ENCODE peak calls at places on chromosome 15, in nine cellular contexts. One of them, this sample, is unnamed.

GRCh38 chr15:62895905-62896316 is 146.6 kb upstream of the TPM1 start:
- DNase-seq in IMR-90: peak
- DNase-seq in right lobe of liver: no peak
- DNase-seq in transverse colon: no peak
- DNase-seq in testis: no peak
- DNase-seq in breast epithelium: no peak
- DNase-seq in ovary: no peak
- DNase-seq in body of pancreas: no peak
- DNase-seq in heart left ventricle: no peak
- DNase-seq in this sample: no peak

GRCh38 chr15:52308446-52309153 is 13.0 kb upstream of the MYO5C start:
- DNase-seq in IMR-90: no peak
- DNase-seq in right lobe of liver: no peak
- DNase-seq in transverse colon: no peak
- DNase-seq in testis: no peak
- DNase-seq in breast epithelium: no peak
- DNase-seq in ovary: no peak
- DNase-seq in body of pancreas: no peak
- DNase-seq in heart left ventricle: no peak
- DNase-seq in this sample: no peak

GRCh38 chr15:60520041-60520824 is 41.3 kb upstream of the ICE2 start:
- DNase-seq in IMR-90: peak
- DNase-seq in right lobe of liver: no peak
- DNase-seq in transverse colon: no peak
- DNase-seq in testis: no peak
- DNase-seq in breast epithelium: no peak
- DNase-seq in ovary: no peak
- DNase-seq in body of pancreas: no peak
- DNase-seq in heart left ventricle: no peak
- DNase-seq in this sample: no peak

GRCh38 chr15:43207024-43207423 is 13.8 kb downstream of the EPB42 start:
- DNase-seq in IMR-90: no peak
- DNase-seq in right lobe of liver: no peak
- DNase-seq in transverse colon: no peak
- DNase-seq in testis: no peak
- DNase-seq in breast epithelium: no peak
- DNase-seq in ovary: no peak
- DNase-seq in body of pancreas: no peak
- DNase-seq in heart left ventricle: no peak
- DNase-seq in this sample: peak

GRCh38 chr15:74787251-74788041 is 5.6 kb downstream of the CSK start:
- DNase-seq in IMR-90: peak
- DNase-seq in right lobe of liver: peak
- DNase-seq in transverse colon: peak
- DNase-seq in testis: peak
- DNase-seq in breast epithelium: no peak
- DNase-seq in ovary: no peak
- DNase-seq in body of pancreas: no peak
- DNase-seq in heart left ventricle: peak
- DNase-seq in this sample: peak

GRCh38 chr15:56557415-56557814 is 92.5 kb upstream of the MNS1 start:
- DNase-seq in IMR-90: no peak
- DNase-seq in right lobe of liver: no peak
- DNase-seq in transverse colon: no peak
- DNase-seq in testis: no peak
- DNase-seq in breast epithelium: no peak
- DNase-seq in ovary: no peak
- DNase-seq in body of pancreas: no peak
- DNase-seq in heart left ventricle: no peak
- DNase-seq in this sample: no peak

GRCh38 chr15:37206690-37207089 is 106.3 kb upstream of the MEIS2 start:
- DNase-seq in IMR-90: no peak
- DNase-seq in right lobe of liver: no peak
- DNase-seq in transverse colon: no peak
- DNase-seq in testis: no peak
- DNase-seq in breast epithelium: no peak
- DNase-seq in ovary: no peak
- DNase-seq in body of pancreas: no peak
- DNase-seq in heart left ventricle: no peak
- DNase-seq in this sample: no peak

GRCh38 chr15:90660195-90660995 is 56.8 kb upstream of the BLM start:
- DNase-seq in IMR-90: peak
- DNase-seq in right lobe of liver: peak
- DNase-seq in transverse colon: peak
- DNase-seq in testis: peak
- DNase-seq in breast epithelium: peak
- DNase-seq in ovary: no peak
- DNase-seq in body of pancreas: peak
- DNase-seq in heart left ventricle: peak
- DNase-seq in this sample: peak

GRCh38 chr15:40282144-40282869 is 557 bp downstream of the ANKRD63 start:
- DNase-seq in IMR-90: no peak
- DNase-seq in right lobe of liver: peak
- DNase-seq in transverse colon: peak
- DNase-seq in testis: peak
- DNase-seq in breast epithelium: no peak
- DNase-seq in ovary: no peak
- DNase-seq in body of pancreas: peak
- DNase-seq in heart left ventricle: no peak
- DNase-seq in this sample: no peak

GRCh38 chr15:38620851-38621594 is 56.4 kb upstream of the RASGRP1 start:
- DNase-seq in IMR-90: no peak
- DNase-seq in right lobe of liver: no peak
- DNase-seq in transverse colon: no peak
- DNase-seq in testis: no peak
- DNase-seq in breast epithelium: no peak
- DNase-seq in ovary: no peak
- DNase-seq in body of pancreas: no peak
- DNase-seq in heart left ventricle: no peak
- DNase-seq in this sample: no peak

GRCh38 chr15:64146520-64146884 is 5.0 kb upstream of the SNX22 start:
- DNase-seq in IMR-90: no peak
- DNase-seq in right lobe of liver: no peak
- DNase-seq in transverse colon: no peak
- DNase-seq in testis: no peak
- DNase-seq in breast epithelium: no peak
- DNase-seq in ovary: no peak
- DNase-seq in body of pancreas: no peak
- DNase-seq in heart left ventricle: no peak
- DNase-seq in this sample: no peak

GRCh38 chr15:62848631-62849050 is 193.9 kb upstream of the TPM1 start:
- DNase-seq in IMR-90: peak
- DNase-seq in right lobe of liver: no peak
- DNase-seq in transverse colon: no peak
- DNase-seq in testis: no peak
- DNase-seq in breast epithelium: no peak
- DNase-seq in ovary: no peak
- DNase-seq in body of pancreas: no peak
- DNase-seq in heart left ventricle: no peak
- DNase-seq in this sample: peak

GRCh38 chr15:90358124-90359033 is 6.3 kb downstream of the ZNF774 start:
- DNase-seq in IMR-90: peak
- DNase-seq in right lobe of liver: no peak
- DNase-seq in transverse colon: peak
- DNase-seq in testis: no peak
- DNase-seq in breast epithelium: no peak
- DNase-seq in ovary: no peak
- DNase-seq in body of pancreas: no peak
- DNase-seq in heart left ventricle: no peak
- DNase-seq in this sample: no peak

GRCh38 chr15:69647160-69647513 is 194.5 kb downstream of the RPLP1 start:
- DNase-seq in IMR-90: no peak
- DNase-seq in right lobe of liver: no peak
- DNase-seq in transverse colon: no peak
- DNase-seq in testis: no peak
- DNase-seq in breast epithelium: peak
- DNase-seq in ovary: no peak
- DNase-seq in body of pancreas: no peak
- DNase-seq in heart left ventricle: no peak
- DNase-seq in this sample: peak

GRCh38 chr15:82551646-82552247 is 11.5 kb upstream of the RPS17 start:
- DNase-seq in IMR-90: no peak
- DNase-seq in right lobe of liver: no peak
- DNase-seq in transverse colon: no peak
- DNase-seq in testis: no peak
- DNase-seq in breast epithelium: no peak
- DNase-seq in ovary: no peak
- DNase-seq in body of pancreas: no peak
- DNase-seq in heart left ventricle: no peak
- DNase-seq in this sample: no peak

GRCh38 chr15:69298697-69299441 is at the start of gene PAQR5:
- DNase-seq in IMR-90: no peak
- DNase-seq in right lobe of liver: peak
- DNase-seq in transverse colon: peak
- DNase-seq in testis: peak
- DNase-seq in breast epithelium: no peak
- DNase-seq in ovary: peak
- DNase-seq in body of pancreas: peak
- DNase-seq in heart left ventricle: no peak
- DNase-seq in this sample: no peak

GRCh38 chr15:67178569-67179210 is 75.8 kb downstream of the AAGAB start:
- DNase-seq in IMR-90: peak
- DNase-seq in right lobe of liver: no peak
- DNase-seq in transverse colon: no peak
- DNase-seq in testis: no peak
- DNase-seq in breast epithelium: no peak
- DNase-seq in ovary: peak
- DNase-seq in body of pancreas: no peak
- DNase-seq in heart left ventricle: no peak
- DNase-seq in this sample: no peak
- TF ChIP-seq POLR2A in IMR-90: no peak
- TF ChIP-seq POLR2A in right lobe of liver: no peak
- TF ChIP-seq POLR2A in transverse colon: no peak
- TF ChIP-seq POLR2A in testis: no peak
- TF ChIP-seq POLR2A in breast epithelium: no peak
- TF ChIP-seq POLR2A in ovary: no peak
- TF ChIP-seq POLR2A in body of pancreas: no peak
- TF ChIP-seq POLR2A in heart left ventricle: no peak
- TF ChIP-seq POLR2A in this sample: no peak

DNA sequence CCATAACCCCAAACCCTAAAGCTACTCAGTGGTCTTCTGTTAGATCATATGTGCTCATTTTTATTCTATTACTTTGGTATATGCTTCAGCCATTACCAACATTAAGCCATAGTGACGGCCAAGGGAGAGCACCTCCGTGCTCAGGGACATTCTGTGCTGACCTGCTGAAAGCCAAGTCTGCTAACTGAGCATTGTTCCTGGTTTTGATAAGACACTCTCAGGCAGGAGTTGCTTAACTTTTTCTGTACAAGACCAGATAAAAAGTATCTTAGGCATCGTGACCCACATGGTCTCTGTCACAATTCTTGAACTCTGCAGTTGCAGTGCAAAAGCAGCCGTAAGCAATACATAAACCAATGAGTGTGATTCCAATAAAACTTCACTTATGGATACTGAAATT is 100.6 kb downstream of the KLHL25 start:
- DNase-seq in IMR-90: no peak
- DNase-seq in right lobe of liver: no peak
- DNase-seq in transverse colon: no peak
- DNase-seq in testis: peak
- DNase-seq in breast epithelium: no peak
- DNase-seq in ovary: no peak
- DNase-seq in body of pancreas: no peak
- DNase-seq in heart left ventricle: no peak
- DNase-seq in this sample: no peak
- TF ChIP-seq POLR2A in IMR-90: no peak
- TF ChIP-seq POLR2A in right lobe of liver: no peak
- TF ChIP-seq POLR2A in transverse colon: no peak
- TF ChIP-seq POLR2A in testis: no peak
- TF ChIP-seq POLR2A in breast epithelium: no peak
- TF ChIP-seq POLR2A in ovary: no peak
- TF ChIP-seq POLR2A in body of pancreas: no peak
- TF ChIP-seq POLR2A in heart left ventricle: no peak
- TF ChIP-seq POLR2A in this sample: no peak

DNA sequence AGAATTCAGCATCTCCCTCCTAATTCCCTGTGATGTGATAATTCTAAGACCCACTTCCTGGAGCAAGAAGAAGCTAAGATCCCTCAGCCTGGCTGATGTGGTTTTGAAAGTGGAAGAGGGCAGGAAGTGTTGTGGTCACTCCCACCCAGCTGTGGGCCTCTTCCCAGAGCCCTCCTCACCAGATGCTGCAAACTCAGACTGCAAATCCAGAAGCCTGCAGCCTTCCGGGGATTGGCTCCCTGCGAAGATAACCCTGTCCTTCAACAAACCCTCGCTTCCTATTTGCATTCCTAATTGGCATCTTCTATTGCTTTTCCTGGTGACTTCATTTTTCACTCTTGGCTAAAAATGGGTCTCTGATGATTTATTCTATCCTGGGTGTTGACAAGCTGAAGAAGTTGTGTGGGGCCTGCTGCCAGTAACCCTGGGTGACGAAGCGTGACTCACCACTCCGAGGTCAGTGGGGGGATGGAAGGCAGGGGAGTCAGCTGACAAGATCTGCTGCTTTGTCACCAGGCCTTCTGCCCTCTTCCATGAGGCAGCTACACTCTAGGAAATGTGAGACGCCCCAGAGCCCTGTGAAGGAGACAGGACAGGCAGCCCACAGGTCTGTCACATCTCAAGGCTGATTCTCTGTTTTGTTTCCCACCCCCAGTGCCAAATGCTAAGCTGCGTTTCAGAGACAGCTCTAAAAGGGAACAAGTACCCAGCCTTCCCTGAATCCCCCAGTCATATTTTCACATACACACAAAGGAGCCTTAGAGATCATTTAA is 99.7 kb upstream of the LIPC start:
- DNase-seq in IMR-90: peak
- DNase-seq in right lobe of liver: peak
- DNase-seq in transverse colon: peak
- DNase-seq in testis: peak
- DNase-seq in breast epithelium: peak
- DNase-seq in ovary: peak
- DNase-seq in body of pancreas: peak
- DNase-seq in heart left ventricle: peak
- DNase-seq in this sample: peak
- TF ChIP-seq POLR2A in IMR-90: no peak
- TF ChIP-seq POLR2A in right lobe of liver: peak
- TF ChIP-seq POLR2A in transverse colon: no peak
- TF ChIP-seq POLR2A in testis: no peak
- TF ChIP-seq POLR2A in breast epithelium: no peak
- TF ChIP-seq POLR2A in ovary: peak
- TF ChIP-seq POLR2A in body of pancreas: peak
- TF ChIP-seq POLR2A in heart left ventricle: no peak
- TF ChIP-seq POLR2A in this sample: no peak

DNA sequence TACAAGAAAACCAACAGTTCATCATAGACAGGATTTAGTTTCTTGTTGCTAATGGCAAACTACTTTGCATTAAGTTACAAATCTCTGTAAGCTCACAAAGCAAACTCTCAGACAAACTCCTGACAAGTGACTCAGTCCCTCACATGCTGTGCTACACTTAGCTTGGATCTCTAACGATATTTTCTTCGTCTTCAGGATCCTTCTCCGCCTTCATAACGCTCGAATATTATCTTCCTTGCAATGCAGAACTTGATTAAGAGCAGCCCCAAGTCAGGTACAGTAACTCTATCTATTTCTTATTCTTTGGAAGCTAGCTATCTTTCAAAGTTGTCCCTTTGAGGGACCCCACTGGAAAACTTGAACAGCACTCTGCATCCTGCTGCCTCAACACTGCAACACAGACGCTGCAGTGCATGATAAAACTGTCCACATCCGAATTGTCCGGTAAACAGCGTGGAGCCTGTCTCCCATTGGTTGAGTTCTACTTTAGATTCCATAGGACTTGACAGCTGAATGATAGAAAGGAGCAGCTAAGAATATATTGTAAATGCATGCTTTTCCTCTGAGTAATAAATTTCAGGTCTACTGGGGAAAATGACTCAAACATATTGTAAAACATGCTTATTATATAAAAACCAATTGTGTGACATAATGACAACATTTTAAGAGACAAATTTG is 61.3 kb downstream of the UACA start:
- DNase-seq in IMR-90: peak
- DNase-seq in right lobe of liver: no peak
- DNase-seq in transverse colon: no peak
- DNase-seq in testis: peak
- DNase-seq in breast epithelium: no peak
- DNase-seq in ovary: no peak
- DNase-seq in body of pancreas: no peak
- DNase-seq in heart left ventricle: no peak
- DNase-seq in this sample: no peak
- TF ChIP-seq POLR2A in IMR-90: no peak
- TF ChIP-seq POLR2A in right lobe of liver: no peak
- TF ChIP-seq POLR2A in transverse colon: no peak
- TF ChIP-seq POLR2A in testis: peak
- TF ChIP-seq POLR2A in breast epithelium: no peak
- TF ChIP-seq POLR2A in ovary: no peak
- TF ChIP-seq POLR2A in body of pancreas: no peak
- TF ChIP-seq POLR2A in heart left ventricle: no peak
- TF ChIP-seq POLR2A in this sample: no peak